ENCODE peak calls at places on chromosomes 1 and 21, in four cellular contexts. G, E, I and M are unnamed samples.

GRCh38 chr1:211939876-211940468 is 95.4 kb downstream of the INTS7 start:
- DNase-seq in G (no peak), E (peak), I (no peak), M (no peak)

GRCh38 chr1:25064465-25065238 is 134.6 kb upstream of the RUNX3 start:
- DNase-seq in G (no peak), E (no peak), I (no peak), M (no peak)

GRCh38 chr1:150280138-150280707 is 2.1 kb upstream of the CIART start:
- DNase-seq in G (no peak), E (no peak), I (no peak), M (no peak)

GRCh38 chr1:173666646-173667045 is 3.0 kb downstream of the ANKRD45 start:
- DNase-seq in G (no peak), E (no peak), I (no peak), M (no peak)

GRCh38 chr1:55070765-55071164 is 31.4 kb downstream of the PCSK9 start:
- DNase-seq in G (no peak), E (no peak), I (no peak), M (no peak)

GRCh38 chr1:33986389-33987095 is 122.7 kb downstream of the HMGB4 start:
- DNase-seq in G (peak), E (no peak), I (no peak), M (no peak)

GRCh38 chr1:113868387-113869083 is 3.0 kb downstream of the PTPN22 start:
- DNase-seq in G (peak), E (no peak), I (peak), M (no peak)

GRCh38 chr21:38308785-38309119 is 52.0 kb downstream of the KCNJ15 start:
- DNase-seq in G (no peak), E (no peak), I (no peak), M (no peak)

GRCh38 chr1:198637915-198638437 is 864 bp upstream of the PTPRC start:
- DNase-seq in G (no peak), E (no peak), I (no peak), M (no peak)

GRCh38 chr1:205934788-205935187 is 8.5 kb downstream of the SLC26A9 start:
- DNase-seq in G (no peak), E (no peak), I (no peak), M (no peak)

GRCh38 chr21:42373181-42373907 is 7.0 kb upstream of the TFF1 start:
- DNase-seq in G (no peak), E (no peak), I (no peak), M (no peak)

GRCh38 chr1:35554261-35555211 is 2.7 kb downstream of the KIAA0319L start:
- DNase-seq in G (no peak), E (no peak), I (peak), M (no peak)

GRCh38 chr1:44472614-44473262 is 67.7 kb downstream of the RNF220 start:
- DNase-seq in G (no peak), E (no peak), I (peak), M (no peak)

GRCh38 chr1:241918879-241919278 is 38.7 kb upstream of the BECN2 start:
- DNase-seq in G (peak), E (no peak), I (no peak), M (no peak)

GRCh38 chr1:54016343-54017282 is 1.4 kb downstream of the LDLRAD1 start:
- DNase-seq in G (peak), E (no peak), I (no peak), M (peak)

GRCh38 chr1:247331526-247332214 is at the start of gene ZNF496:
- DNase-seq in G (peak), E (peak), I (peak), M (peak)

GRCh38 chr1:24186993-24187790 is at the start of gene IFNLR1:
- DNase-seq in G (no peak), E (peak), I (no peak), M (no peak)

GRCh38 chr1:2482588-2482987 is 6.5 kb downstream of the PLCH2 start:
- DNase-seq in G (no peak), E (no peak), I (no peak), M (no peak)

GRCh38 chr1:229980009-229980408 is 87.0 kb upstream of the GALNT2 start:
- DNase-seq in G (peak), E (no peak), I (no peak), M (no peak)

GRCh38 chr1:54885863-54886723 is 902 bp downstream of the DHCR24 start:
- DNase-seq in G (no peak), E (no peak), I (peak), M (no peak)

GRCh38 chr1:27166351-27166802 is 11.5 kb upstream of the SLC9A1 start:
- DNase-seq in G (no peak), E (no peak), I (no peak), M (no peak)

GRCh38 chr1:182971219-182971618 is 18.3 kb upstream of the SHCBP1L start:
- DNase-seq in G (no peak), E (no peak), I (no peak), M (no peak)

GRCh38 chr1:55337801-55338447 is 122.8 kb upstream of the USP24 start:
- DNase-seq in G (peak), E (peak), I (peak), M (peak)

GRCh38 chr1:247421074-247421473 is 5.1 kb downstream of the NLRP3 start:
- DNase-seq in G (no peak), E (no peak), I (no peak), M (no peak)

GRCh38 chr1:35319988-35320713 is 51.6 kb downstream of the ZMYM4 start:
- DNase-seq in G (peak), E (no peak), I (no peak), M (no peak)

GRCh38 chr1:79090985-79091384 is 84.5 kb upstream of the ADGRL4 start:
- DNase-seq in G (no peak), E (no peak), I (no peak), M (no peak)

GRCh38 chr1:68378296-68379084 is 71.3 kb downstream of the RPE65 start:
- DNase-seq in G (peak), E (no peak), I (peak), M (no peak)

GRCh38 chr1:157117527-157118057 is 18.0 kb upstream of the ETV3L start:
- DNase-seq in G (no peak), E (no peak), I (no peak), M (no peak)

GRCh38 chr1:6783221-6783620 is 2.0 kb upstream of the CAMTA1 start:
- DNase-seq in G (no peak), E (no peak), I (no peak), M (no peak)
- H3K4me3 ChIP-seq in G (no peak), E (no peak), I (peak), M (peak)

GRCh38 chr1:180213401-180214177 is 16.5 kb upstream of the LHX4 start:
- DNase-seq in G (no peak), E (peak), I (peak), M (no peak)
- TF ChIP-seq CTCF in G (no peak), E (peak), I (no peak), M (no peak)

GRCh38 chr1:14238472-14239059 is 359.9 kb upstream of the KAZN start:
- DNase-seq in G (no peak), E (no peak), I (no peak), M (no peak)
- H3K4me3 ChIP-seq in G (no peak), E (no peak), I (no peak), M (no peak)

DNA sequence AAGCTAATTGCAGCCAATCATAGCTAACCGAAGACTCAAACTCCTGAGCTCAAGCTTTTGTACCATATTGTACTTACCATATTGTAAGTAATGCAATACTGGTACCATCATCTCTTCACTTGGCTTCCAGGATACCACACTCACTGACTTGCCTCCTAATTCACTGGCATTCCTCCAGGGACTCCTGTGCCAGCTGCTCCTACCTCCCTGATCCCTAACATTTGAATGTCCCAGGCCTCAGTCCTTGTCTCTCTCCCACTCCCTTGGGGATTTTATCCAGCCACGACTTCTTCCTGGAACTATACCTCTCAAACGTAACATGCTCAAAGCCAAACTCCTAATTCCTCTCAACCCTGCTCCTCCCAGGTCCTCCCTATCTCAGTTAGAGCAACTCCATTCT is 33.8 kb downstream of the USP48 start:
- DNase-seq in G (no peak), E (no peak), I (no peak), M (no peak)
- TF ChIP-seq CTCF in G (no peak), E (no peak), I (no peak), M (no peak)

GRCh38 chr1:155697046-155697445 is 8.2 kb downstream of the DAP3 start:
- DNase-seq in G (no peak), E (peak), I (no peak), M (no peak)

GRCh38 chr1:155695608-155696007 is 6.7 kb downstream of the DAP3 start:
- DNase-seq in G (no peak), E (no peak), I (no peak), M (no peak)

GRCh38 chr1:155696524-155696923 is 7.6 kb downstream of the DAP3 start:
- DNase-seq in G (no peak), E (no peak), I (no peak), M (no peak)

GRCh38 chr1:155694167-155694566 is 5.3 kb downstream of the DAP3 start:
- DNase-seq in G (no peak), E (no peak), I (no peak), M (no peak)

DNA sequence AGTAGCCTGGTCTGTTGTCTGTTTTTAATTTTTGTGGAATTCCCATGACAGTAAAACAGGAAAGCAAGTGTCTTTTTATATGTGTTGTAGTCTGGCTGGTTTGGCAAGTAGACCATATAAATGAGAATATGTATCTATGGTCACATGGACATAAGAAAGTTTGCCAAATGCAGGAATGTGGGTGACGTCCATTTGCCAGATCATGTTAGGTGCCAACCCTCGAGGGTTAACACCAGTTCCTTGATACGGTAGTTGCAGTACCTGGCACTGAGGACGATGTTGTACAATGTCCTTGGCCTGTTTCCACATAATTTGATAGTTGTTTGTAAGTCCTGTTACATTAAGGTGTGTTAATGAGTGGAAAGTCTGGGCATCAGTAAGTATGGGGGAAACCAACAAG is 6.2 kb downstream of the DAP3 start:
- DNase-seq in G (no peak), E (peak), I (no peak), M (no peak)
- H3K4me3 ChIP-seq in G (no peak), E (peak), I (no peak), M (no peak)